ENCODE peak calls at places on chromosomes 3 and 15, in six cellular contexts. L is activated T-cell treated with anti-CD3 and anti-CD28 coated beads, Interleukin-2, amount 50 U/mL, for 72 hours; X is T-helper 2 cell; O is progenitor cell of endocrine pancreas; C is PC-3; I is astrocyte of the spinal cord. Q is an unnamed sample.

GRCh38 chr3:194586839-194587238 is 46.4 kb downstream of the TMEM44 start:
- DNase-seq in O (no peak), X (no peak), C (peak; percentile 41), I (peak; percentile 89), L (no peak), Q (no peak)

GRCh38 chr15:72086010-72086697 is 31.8 kb downstream of the MYO9A start:
- DNase-seq in I (no peak), X (no peak), C (peak; percentile 18), L (no peak), O (no peak), Q (no peak)

GRCh38 chr15:81820236-81820635 is 225.6 kb downstream of the MEX3B start:
- DNase-seq in C (peak; percentile 10), O (no peak), I (no peak), X (no peak), L (no peak), Q (no peak)

GRCh38 chr3:45267097-45267496 is 41.0 kb upstream of the TMEM158 start:
- DNase-seq in I (no peak), O (no peak), L (no peak), C (no peak), X (no peak), Q (no peak)

GRCh38 chr3:174002543-174002942 is 605.0 kb downstream of the NLGN1 start:
- DNase-seq in C (peak; percentile 50), I (peak; percentile 19), X (no peak), O (no peak), L (no peak), Q (no peak)

GRCh38 chr3:48601622-48601994 is 6.5 kb upstream of the COL7A1 start:
- DNase-seq in C (no peak), X (no peak), I (no peak), L (no peak), O (no peak), Q (no peak)

GRCh38 chr3:80087769-80088168 is 320.0 kb upstream of the ROBO1 start:
- DNase-seq in I (peak; percentile 69), O (no peak), X (no peak), C (peak; percentile 80), L (no peak), Q (no peak)

GRCh38 chr3:119279101-119279554 is 15.1 kb upstream of the ARHGAP31 start:
- DNase-seq in L (no peak), X (no peak), C (no peak), O (no peak), I (no peak), Q (no peak)

GRCh38 chr3:126913524-126913923 is 69.4 kb upstream of the PLXNA1 start:
- DNase-seq in X (peak; percentile 23), I (no peak), O (no peak), C (peak; percentile 58), L (peak; percentile 16), Q (no peak)

GRCh38 chr3:184808021-184808420 is 3.9 kb upstream of the VPS8 start:
- DNase-seq in X (no peak), L (no peak), C (no peak), O (no peak), I (no peak), Q (no peak)

GRCh38 chr15:68552773-68553172 is 26.0 kb upstream of the CORO2B start:
- DNase-seq in X (no peak), O (no peak), C (peak; percentile 49), L (no peak), I (peak; percentile 45), Q (no peak)

GRCh38 chr15:42150246-42150970 is 6.0 kb downstream of the PLA2G4F start:
- DNase-seq in I (no peak), X (no peak), L (no peak), C (no peak), O (no peak), Q (no peak)

GRCh38 chr3:39088456-39088855 is 19.0 kb downstream of the GORASP1 start:
- DNase-seq in L (no peak), I (no peak), X (no peak), C (no peak), O (no peak), Q (no peak)

GRCh38 chr3:64489361-64490044 is 198.3 kb downstream of the ADAMTS9 start:
- DNase-seq in L (no peak), O (peak; percentile 70), C (no peak), X (no peak), I (no peak), Q (no peak)

GRCh38 chr3:127624074-127624473 is 4.9 kb upstream of the PODXL2 start:
- DNase-seq in I (no peak), L (no peak), X (no peak), O (no peak), C (no peak), Q (no peak)

GRCh38 chr3:56087460-56087859 is 380.8 kb downstream of the ERC2 start:
- DNase-seq in C (no peak), I (no peak), O (no peak), L (no peak), X (no peak), Q (no peak)

GRCh38 chr3:47379488-47379899 is 1.3 kb upstream of the PTPN23 start:
- DNase-seq in X (no peak), C (no peak), L (no peak), O (no peak), I (no peak), Q (no peak)

GRCh38 chr3:125165189-125165947 is 47.2 kb downstream of the SLC12A8 start:
- DNase-seq in O (no peak), C (peak; percentile 3), I (peak; percentile 46), L (no peak), X (no peak), Q (no peak)

GRCh38 chr3:174329321-174329720 is 529.8 kb upstream of the NAALADL2 start:
- DNase-seq in I (peak; percentile 49), O (no peak), L (no peak), X (no peak), C (peak; percentile 63), Q (no peak)

GRCh38 chr3:115885621-115886020 is 262.3 kb downstream of the GAP43 start:
- DNase-seq in O (no peak), X (no peak), L (no peak), I (peak; percentile 19), C (peak; percentile 5), Q (no peak)

GRCh38 chr3:46856576-46857471 is 6.4 kb downstream of the MYL3 start:
- DNase-seq in O (no peak), L (no peak), I (no peak), C (no peak), X (no peak), Q (no peak)

GRCh38 chr3:71786551-71786950 is 1.6 kb upstream of the PROK2 start:
- DNase-seq in I (no peak), X (no peak), C (no peak), O (no peak), L (no peak), Q (no peak)

GRCh38 chr3:140077406-140077805 is 142.4 kb downstream of the CLSTN2 start:
- DNase-seq in C (no peak), L (no peak), O (no peak), X (no peak), I (no peak), Q (no peak)

GRCh38 chr3:190183121-190183520 is 62.4 kb upstream of the P3H2 start:
- DNase-seq in X (no peak), C (peak; percentile 77), I (peak; percentile 96), L (no peak), O (no peak), Q (no peak)